ENCODE peak calls at places on chromosomes 12 and 14, in nine cellular contexts. Q, U, J, V, W, S, M, X and I are unnamed samples. For H4K20me1, the result is how much of the 10 kb centered on the place peaks cover.

GRCh38 chr12:188910-189621 is 24.9 kb downstream of the SLC6A12 start:
- DNase-seq in Q (peak), U (peak), J (peak), V (peak), W (no peak), S (peak), M (no peak), X (peak), I (peak)

GRCh38 chr14:23114669-23115491 is 4.2 kb downstream of the CEBPE start:
- DNase-seq in Q (peak), U (peak), J (peak), V (no peak), W (peak), S (no peak), M (peak), X (peak), I (no peak)

GRCh38 chr12:78916845-78917480 is 52.4 kb downstream of the SYT1 start:
- DNase-seq in Q (peak), U (peak), J (no peak), V (no peak), W (peak), S (no peak), M (peak), X (peak), I (no peak)

GRCh38 chr12:26471560-26471959 is 276.2 kb downstream of the SSPN start:
- DNase-seq in Q (peak), U (peak), J (no peak), V (no peak), W (peak), S (no peak), M (no peak), X (peak), I (no peak)

GRCh38 chr12:67697981-67698380 is 49.4 kb downstream of the DYRK2 start:
- DNase-seq in Q (no peak), U (no peak), J (no peak), V (no peak), W (no peak), S (no peak), M (no peak), X (peak), I (no peak)

GRCh38 chr14:48584031-48584430 is 908.6 kb upstream of the MDGA2 start:
- DNase-seq in Q (peak), U (peak), J (no peak), V (no peak), W (peak), S (no peak), M (no peak), X (peak), I (no peak)

GRCh38 chr14:32166924-32167323 is 34.9 kb upstream of the RNU6-7 start:
- DNase-seq in Q (no peak), U (no peak), J (no peak), V (no peak), W (no peak), S (no peak), M (no peak), X (no peak), I (no peak)

GRCh38 chr12:106883421-106883820 is 72.3 kb upstream of the TMEM263 start:
- DNase-seq in Q (peak), U (no peak), J (no peak), V (no peak), W (peak), S (no peak), M (no peak), X (peak), I (no peak)

GRCh38 chr12:67650127-67650495 is 1.6 kb downstream of the DYRK2 start:
- DNase-seq in Q (peak), U (no peak), J (peak), V (no peak), W (no peak), S (peak), M (no peak), X (no peak), I (no peak)

GRCh38 chr12:34600592-34601462 is 578.5 kb downstream of the ALG10 start:
- DNase-seq in Q (no peak), U (no peak), J (no peak), V (no peak), W (no peak), S (no peak), M (no peak), X (no peak), I (no peak)

GRCh38 chr14:65179918-65180724 is 77.8 kb upstream of the MAX start:
- DNase-seq in Q (peak), U (peak), J (peak), V (no peak), W (peak), S (no peak), M (peak), X (peak), I (no peak)

GRCh38 chr14:54650331-54651017 is 83.5 kb downstream of the SAMD4A start:
- DNase-seq in Q (peak), U (peak), J (peak), V (no peak), W (peak), S (no peak), M (no peak), X (peak), I (no peak)

GRCh38 chr12:118190266-118190665 is 54.3 kb downstream of the PEBP1 start:
- DNase-seq in Q (peak), U (no peak), J (peak), V (no peak), W (peak), S (peak), M (no peak), X (peak), I (no peak)

GRCh38 chr14:23071975-23072539 is 14.7 kb upstream of the CDH24 start:
- DNase-seq in Q (no peak), U (peak), J (no peak), V (peak), W (peak), S (peak), M (no peak), X (no peak), I (no peak)

GRCh38 chr12:121570467-121571283 is 10.1 kb downstream of the KDM2B start:
- DNase-seq in Q (no peak), U (no peak), J (no peak), V (no peak), W (no peak), S (no peak), M (no peak), X (no peak), I (no peak)

GRCh38 chr12:32605326-32606095 is 73.6 kb upstream of the DNM1L start:
- DNase-seq in Q (no peak), U (peak), J (no peak), V (no peak), W (peak), S (no peak), M (no peak), X (no peak), I (no peak)

GRCh38 chr14:94400454-94400853 is 12.1 kb upstream of the SERPINA1 start:
- DNase-seq in Q (no peak), U (no peak), J (no peak), V (no peak), W (no peak), S (no peak), M (no peak), X (peak), I (no peak)

DNA sequence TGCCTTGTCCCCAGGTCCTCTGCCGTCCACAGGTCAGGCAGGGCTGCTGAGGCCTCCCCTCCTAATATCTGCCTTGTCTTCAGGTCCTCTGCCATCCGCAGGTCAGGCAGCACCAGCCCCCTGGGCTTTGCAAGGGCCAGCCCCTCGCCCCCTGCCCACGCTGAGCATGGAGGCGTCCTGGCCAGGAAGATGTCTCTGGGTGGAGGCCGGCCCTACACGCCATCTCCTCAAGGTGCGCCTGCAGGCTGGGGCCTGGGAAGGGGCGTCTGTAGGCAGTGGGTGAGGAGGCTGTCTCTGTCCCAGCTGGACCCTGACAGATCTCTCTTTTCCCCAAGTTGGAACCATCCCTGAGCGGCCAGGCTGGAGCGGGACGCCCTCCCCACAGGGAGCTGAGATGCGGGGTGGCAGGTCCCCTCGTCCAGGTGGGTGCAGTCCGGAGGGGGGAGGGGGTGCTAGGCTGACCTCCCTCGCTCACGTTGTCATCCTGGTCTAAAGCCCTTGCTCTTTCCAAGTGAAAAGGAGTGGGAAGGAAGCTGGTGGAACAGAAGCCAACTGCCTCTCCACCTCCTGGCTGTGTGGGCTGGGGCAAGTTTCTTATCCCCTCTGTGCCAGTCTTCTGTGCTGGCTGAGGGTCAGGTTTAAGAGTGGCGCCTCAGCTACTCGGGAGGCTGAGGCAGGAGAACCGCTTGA is 13.9 kb upstream of the PUS1 start:
- DNase-seq in Q (no peak), U (no peak), J (no peak), V (no peak), W (no peak), S (no peak), M (no peak), X (no peak), I (no peak)
- H4K20me1 ChIP-seq in Q (under half), U (under half), J (under half), V (under half), W (under half), S (under half), M (under half), X (under half), I (under half)

GRCh38 chr12:48176417-48176751 is 7.1 kb upstream of the CCDC184 start:
- DNase-seq in Q (no peak), U (no peak), J (no peak), V (no peak), W (no peak), S (no peak), M (no peak), X (no peak), I (no peak)
- H4K20me1 ChIP-seq in Q (under half), U (under half), J (under half), V (under half), W (under half), S (under half), M (under half), X (under half), I (under half)

GRCh38 chr12:70247653-70248199 is 4.5 kb downstream of the CNOT2 start:
- DNase-seq in Q (no peak), U (no peak), J (peak), V (no peak), W (no peak), S (no peak), M (no peak), X (no peak), I (no peak)

GRCh38 chr12:70243510-70244331 is 488 bp downstream of the CNOT2 start:
- DNase-seq in Q (peak), U (peak), J (peak), V (peak), W (peak), S (peak), M (peak), X (peak), I (peak)

GRCh38 chr12:70245458-70245857 is 2.2 kb downstream of the CNOT2 start:
- DNase-seq in Q (no peak), U (no peak), J (no peak), V (no peak), W (no peak), S (no peak), M (no peak), X (no peak), I (no peak)

GRCh38 chr12:70248916-70249315 is 5.7 kb downstream of the CNOT2 start:
- DNase-seq in Q (no peak), U (no peak), J (no peak), V (no peak), W (no peak), S (no peak), M (no peak), X (no peak), I (no peak)

DNA sequence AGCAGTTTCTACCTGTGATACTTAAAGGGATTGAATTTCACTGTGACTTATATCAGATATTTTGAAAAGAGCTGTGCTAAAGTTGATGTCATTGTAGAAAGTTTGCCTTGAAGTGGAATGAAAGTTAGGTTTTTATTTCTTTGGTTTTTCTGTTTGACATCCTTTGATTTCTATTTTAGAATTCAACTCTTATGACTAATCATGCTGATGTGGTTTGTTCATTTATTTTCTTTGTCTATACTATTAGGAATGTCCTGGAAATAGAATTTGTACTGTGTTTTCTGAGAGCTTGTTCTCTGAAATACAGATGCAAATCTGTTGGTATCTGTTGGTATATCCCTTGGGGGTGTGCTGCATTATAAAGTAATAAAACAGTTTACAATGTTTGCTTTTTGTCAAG is 3.3 kb downstream of the CNOT2 start:
- DNase-seq in Q (peak), U (peak), J (no peak), V (no peak), W (peak), S (no peak), M (no peak), X (peak), I (no peak)
- H4K20me1 ChIP-seq in Q (under half), U (half or more), J (under half), V (under half), W (under half), S (half or more), M (under half), X (half or more), I (under half)

GRCh38 chr14:21215130-21215878 is 53.9 kb downstream of the HNRNPC start:
- DNase-seq in Q (no peak), U (no peak), J (no peak), V (no peak), W (peak), S (no peak), M (no peak), X (no peak), I (no peak)

GRCh38 chr14:21220874-21221477 is 48.3 kb downstream of the HNRNPC start:
- DNase-seq in Q (no peak), U (no peak), J (no peak), V (no peak), W (no peak), S (no peak), M (no peak), X (no peak), I (no peak)

GRCh38 chr14:21215879-21216251 is 53.4 kb downstream of the HNRNPC start:
- DNase-seq in Q (no peak), U (no peak), J (no peak), V (no peak), W (no peak), S (no peak), M (no peak), X (no peak), I (no peak)

GRCh38 chr14:21219120-21219519 is 50.1 kb downstream of the HNRNPC start:
- DNase-seq in Q (no peak), U (no peak), J (no peak), V (no peak), W (no peak), S (no peak), M (no peak), X (no peak), I (no peak)

DNA sequence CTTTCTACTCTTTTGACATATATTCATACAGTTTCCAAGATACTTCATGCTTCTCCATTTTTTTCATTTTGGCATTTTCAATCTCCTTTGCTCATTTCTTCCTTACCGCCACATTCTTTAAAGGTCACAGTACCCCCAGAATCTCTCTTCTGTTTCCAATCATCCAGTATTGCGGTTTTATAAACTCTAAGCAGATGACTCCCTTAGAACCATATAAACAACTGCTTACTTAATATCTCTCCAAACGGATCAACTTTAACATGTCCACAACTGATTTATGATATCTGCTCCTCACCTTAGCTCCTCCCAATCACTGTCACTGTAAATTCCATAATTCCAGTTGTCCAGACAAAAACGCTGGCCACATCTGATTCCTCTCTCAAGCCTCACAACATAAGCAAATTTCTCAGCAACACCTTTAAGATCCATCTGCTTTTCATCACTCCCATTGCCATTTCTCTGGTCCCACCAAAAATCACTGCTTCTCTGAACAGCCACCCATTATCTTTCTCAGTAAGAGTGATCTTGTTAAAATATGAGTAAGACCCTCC is 49.6 kb downstream of the HNRNPC start:
- DNase-seq in Q (no peak), U (no peak), J (no peak), V (no peak), W (no peak), S (no peak), M (no peak), X (no peak), I (no peak)
- H4K20me1 ChIP-seq in Q (under half), U (half or more), J (half or more), V (under half), W (under half), S (half or more), M (half or more), X (half or more), I (half or more)

DNA sequence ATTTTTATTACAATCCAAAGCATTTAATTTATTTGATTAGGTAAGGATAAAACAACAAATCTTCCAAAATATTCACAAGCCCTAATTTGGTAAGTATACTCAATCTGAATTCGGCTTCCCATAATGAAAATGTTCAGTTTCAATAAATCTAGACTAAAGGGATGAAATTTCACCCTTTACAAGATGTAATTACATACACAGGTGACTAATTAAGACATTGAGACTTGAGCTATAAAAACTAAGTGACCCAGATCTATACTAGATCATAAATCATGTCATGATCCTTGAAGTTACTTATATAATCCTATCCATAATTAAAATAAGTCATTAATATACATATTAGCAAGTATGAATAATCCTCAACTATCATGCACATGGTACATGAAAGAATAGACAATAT is 36.6 kb downstream of the LRP6 start:
- DNase-seq in Q (no peak), U (no peak), J (no peak), V (no peak), W (no peak), S (no peak), M (no peak), X (no peak), I (no peak)
- H4K20me1 ChIP-seq in Q (under half), U (under half), J (under half), V (under half), W (under half), S (half or more), M (under half), X (half or more), I (under half)

GRCh38 chr12:116194935-116195431 is 82.5 kb downstream of the MED13L start:
- DNase-seq in Q (no peak), U (no peak), J (no peak), V (no peak), W (no peak), S (no peak), M (no peak), X (no peak), I (peak)
- H4K20me1 ChIP-seq in Q (under half), U (under half), J (under half), V (under half), W (under half), S (half or more), M (half or more), X (half or more), I (under half)

DNA sequence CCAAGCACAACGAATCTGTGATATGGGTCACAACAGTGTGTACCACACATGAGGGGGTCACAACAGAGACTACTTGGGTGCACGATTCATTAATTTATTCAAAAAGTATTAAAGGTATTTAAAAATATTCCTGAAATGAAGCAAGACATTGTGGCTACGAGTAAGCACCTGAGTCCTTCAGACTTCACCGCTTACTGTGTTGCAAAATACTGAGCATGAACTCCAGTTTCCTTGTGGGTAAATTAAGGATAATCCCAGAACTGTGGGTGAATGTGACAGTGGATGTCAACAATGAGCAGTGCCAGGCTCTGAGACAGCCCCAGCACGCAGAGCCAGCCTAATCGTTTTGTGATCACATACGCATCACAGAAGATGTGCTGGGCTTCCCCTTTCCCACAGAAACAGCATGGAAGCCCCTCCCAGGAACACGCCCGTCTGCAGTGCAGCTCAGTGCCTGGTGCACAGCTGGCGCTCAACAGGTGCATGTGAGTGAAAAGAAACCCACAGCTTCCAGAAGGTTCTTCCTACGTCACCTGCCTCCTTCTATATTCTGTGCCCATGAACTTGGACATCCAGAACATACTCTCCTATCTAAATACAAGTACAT is 29.1 kb downstream of the CDC42BPB start:
- DNase-seq in Q (no peak), U (no peak), J (no peak), V (no peak), W (no peak), S (no peak), M (no peak), X (no peak), I (no peak)
- H4K20me1 ChIP-seq in Q (under half), U (under half), J (under half), V (under half), W (under half), S (under half), M (under half), X (half or more), I (under half)

GRCh38 chr14:51691176-51691575 is 39.5 kb downstream of the FRMD6 start:
- DNase-seq in Q (no peak), U (peak), J (no peak), V (no peak), W (peak), S (no peak), M (no peak), X (no peak), I (no peak)

GRCh38 chr14:51697848-51698247 is 46.1 kb downstream of the FRMD6 start:
- DNase-seq in Q (no peak), U (no peak), J (no peak), V (no peak), W (no peak), S (no peak), M (no peak), X (no peak), I (no peak)

GRCh38 chr14:51692646-51693045 is 40.9 kb downstream of the FRMD6 start:
- DNase-seq in Q (no peak), U (no peak), J (no peak), V (no peak), W (peak), S (no peak), M (no peak), X (no peak), I (no peak)
- H4K20me1 ChIP-seq in Q (under half), U (under half), J (under half), V (under half), W (under half), S (under half), M (under half), X (half or more), I (under half)